ENCODE peak calls at places on chromosome X, in eight cellular contexts. O is SK-N-SH, H is hepatocyte, A is PC-3, G is MM.1S, Y is neural progenitor cell, M is HCT116, J is GM23338. B is an unnamed sample.

GRCh38 chrX:69229436-69229835 is 64.2 kb upstream of the PJA1 start:
- DNase-seq in O (no peak), H (no peak), A (peak; percentile 48), G (no peak), Y (no peak), M (no peak), J (no peak), B (no peak)

GRCh38 chrX:23616361-23616760 is 50.9 kb upstream of the PRDX4 start:
- DNase-seq in O (peak; percentile 44), H (peak; percentile 64), A (peak; percentile 48), G (peak; percentile 6), Y (peak; percentile 34), M (no peak), J (peak; percentile 44), B (peak; percentile 11)

GRCh38 chrX:136227948-136228584 is 23.1 kb downstream of the MAP7D3 start:
- DNase-seq in O (no peak), H (no peak), A (peak; percentile 65), G (peak; percentile 61), Y (no peak), M (no peak), J (no peak), B (no peak)

GRCh38 chrX:140712413-140713173 is 3.0 kb downstream of the LINC00632 start:
- DNase-seq in O (peak; percentile 60), H (peak; percentile 86), A (peak; percentile 46), G (no peak), Y (peak; percentile 76), M (no peak), J (peak; percentile 79), B (no peak)

GRCh38 chrX:11064851-11065600 is 46.1 kb upstream of the HCCS start:
- DNase-seq in O (no peak), H (no peak), A (peak; percentile 48), G (no peak), Y (no peak), M (no peak), J (no peak), B (no peak)

GRCh38 chrX:102832661-102833060 is 104.4 kb upstream of the RAB40AL start:
- DNase-seq in O (peak; percentile 5), H (peak; percentile 32), A (peak; percentile 41), G (no peak), Y (peak; percentile 16), M (no peak), J (peak; percentile 26), B (no peak)

GRCh38 chrX:69133561-69134542 is 31.4 kb downstream of the PJA1 start:
- DNase-seq in O (peak; percentile 68), H (peak; percentile 56), A (peak; percentile 79), G (no peak), Y (peak; percentile 75), M (peak; percentile 72), J (peak; percentile 86), B (peak; percentile 25)

GRCh38 chrX:25070038-25070437 is 54.3 kb upstream of the ARX start:
- DNase-seq in O (no peak), H (no peak), A (no peak), G (no peak), Y (no peak), M (no peak), J (no peak), B (no peak)

GRCh38 chrX:103779156-103779555 is 2.5 kb downstream of the PLP1 start:
- DNase-seq in O (peak; percentile 39), H (no peak), A (no peak), G (no peak), Y (peak; percentile 26), M (no peak), J (no peak), B (no peak)

GRCh38 chrX:9907645-9908387 is 59.3 kb upstream of the CLDN34 start:
- DNase-seq in O (no peak), H (no peak), A (peak; percentile 94), G (no peak), Y (no peak), M (no peak), J (no peak), B (no peak)

GRCh38 chrX:130799393-130799792 is 103.6 kb downstream of the ENOX2 start:
- DNase-seq in O (no peak), H (no peak), A (peak; percentile 39), G (no peak), Y (no peak), M (no peak), J (no peak), B (no peak)

GRCh38 chrX:119870626-119871131 is 854 bp downstream of the RNF113A start:
- DNase-seq in O (peak; percentile 26), H (peak; percentile 34), A (peak; percentile 33), G (no peak), Y (peak; percentile 37), M (no peak), J (peak; percentile 27), B (peak; percentile 55)

GRCh38 chrX:41491267-41492004 is 44.3 kb downstream of the NYX start:
- DNase-seq in O (no peak), H (peak; percentile 61), A (peak; percentile 76), G (no peak), Y (peak; percentile 71), M (peak; percentile 65), J (peak; percentile 60), B (no peak)

GRCh38 chrX:85379174-85379907 is at the start of gene POF1B:
- DNase-seq in O (no peak), H (peak; percentile 64), A (no peak), G (no peak), Y (no peak), M (no peak), J (peak; percentile 1), B (no peak)

GRCh38 chrX:155893513-155893912 is 12.4 kb downstream of the VAMP7 start:
- DNase-seq in O (no peak), H (no peak), A (no peak), G (no peak), Y (no peak), M (no peak), J (no peak), B (no peak)

GRCh38 chrX:20620301-20620700 is 353.6 kb upstream of the RPS6KA3 start:
- DNase-seq in O (no peak), H (no peak), A (peak; percentile 76), G (no peak), Y (no peak), M (peak; percentile 13), J (no peak), B (no peak)

GRCh38 chrX:66632986-66633385 is 5.9 kb downstream of the EDA2R start:
- DNase-seq in O (no peak), H (no peak), A (no peak), G (no peak), Y (no peak), M (no peak), J (no peak), B (no peak)

GRCh38 chrX:139973290-139973689 is 8.0 kb upstream of the CXorf66 start:
- DNase-seq in O (no peak), H (no peak), A (no peak), G (no peak), Y (no peak), M (no peak), J (no peak), B (no peak)

GRCh38 chrX:23271011-23271410 is 63.6 kb upstream of the PTCHD1 start:
- DNase-seq in O (no peak), H (no peak), A (no peak), G (no peak), Y (no peak), M (no peak), J (no peak), B (no peak)

GRCh38 chrX:112520124-112520523 is 159.6 kb downstream of the LHFPL1 start:
- DNase-seq in O (no peak), H (no peak), A (no peak), G (no peak), Y (no peak), M (no peak), J (no peak), B (no peak)

GRCh38 chrX:123773258-123773978 is 40.6 kb upstream of the THOC2 start:
- DNase-seq in O (no peak), H (no peak), A (no peak), G (no peak), Y (no peak), M (no peak), J (no peak), B (no peak)

GRCh38 chrX:39750246-39750790 is 347.4 kb downstream of the BCOR start:
- DNase-seq in O (no peak), H (no peak), A (no peak), G (no peak), Y (no peak), M (no peak), J (no peak), B (no peak)
- TF ChIP-seq CTCF in O (no peak), H (no peak), A (no peak), G (no peak), Y (no peak), M (no peak), J (no peak), B (no peak)

GRCh38 chrX:12141511-12141910 is 3.2 kb downstream of the FRMPD4 start:
- DNase-seq in O (no peak), H (no peak), A (no peak), G (no peak), Y (no peak), M (no peak), J (no peak), B (no peak)

GRCh38 chrX:12138366-12139313 is at the start of gene FRMPD4:
- DNase-seq in O (peak; percentile 10), H (peak; percentile 25), A (peak; percentile 25), G (no peak), Y (peak; percentile 70), M (no peak), J (peak; percentile 63), B (no peak)

GRCh38 chrX:12139934-12140611 is 1.8 kb downstream of the FRMPD4 start:
- DNase-seq in O (no peak), H (no peak), A (peak; percentile 16), G (no peak), Y (no peak), M (no peak), J (no peak), B (no peak)

GRCh38 chrX:12142661-12143060 is 4.4 kb downstream of the FRMPD4 start:
- DNase-seq in O (no peak), H (no peak), A (no peak), G (peak; percentile 13), Y (no peak), M (no peak), J (no peak), B (no peak)

GRCh38 chrX:12137982-12138365 is 299 bp upstream of the FRMPD4 start:
- DNase-seq in O (no peak), H (no peak), A (peak; percentile 12), G (no peak), Y (peak; percentile 33), M (no peak), J (peak; percentile 45), B (no peak)
- TF ChIP-seq EZH2phosphoT487 in O (no peak), H (no peak), A (no peak), G (no peak), Y (no peak), M (no peak), J (no peak), B (no peak)

DNA sequence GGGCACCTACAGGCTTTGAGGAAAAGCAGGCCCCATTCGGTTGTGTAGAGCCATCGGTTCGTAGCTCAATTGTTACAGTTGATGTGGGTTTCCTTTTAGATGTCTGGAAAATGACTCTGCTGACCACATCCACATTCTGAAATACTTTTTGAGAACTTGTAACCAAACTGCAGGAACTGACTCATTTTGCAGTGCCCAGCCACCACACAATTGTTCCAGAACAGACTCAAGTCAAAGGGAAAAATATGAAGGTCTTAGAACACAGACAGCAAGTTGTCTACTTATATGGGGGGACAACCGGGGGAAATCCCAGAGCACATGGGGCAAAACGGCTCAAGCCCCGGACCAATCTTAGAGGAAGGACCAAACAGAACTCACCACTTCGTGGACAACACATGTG is 557.6 kb upstream of the DIPK2B start:
- DNase-seq in O (no peak), H (no peak), A (peak; percentile 83), G (peak; percentile 71), Y (no peak), M (no peak), J (no peak), B (no peak)
- H3K4me2 ChIP-seq in O (peak overlapping the region; percentile 81), H (no peak overlapping the region), A (peak overlapping the region; percentile 72), G (peak overlapping the region; percentile 82), Y (no peak overlapping the region), M (peak overlapping the region; percentile 42), J (no peak overlapping the region), B (no peak overlapping the region)

GRCh38 chrX:39819921-39820849 is 277.6 kb downstream of the BCOR start:
- DNase-seq in O (peak; percentile 72), H (peak; percentile 66), A (no peak), G (no peak), Y (peak; percentile 58), M (no peak), J (peak; percentile 36), B (no peak)
- TF ChIP-seq CTCF in O (no peak), H (no peak), A (no peak), G (no peak), Y (no peak), M (no peak), J (no peak), B (no peak)

B was measured in OCI-LY7.